ENCODE peak calls at places on chromosomes 4 and X, in nine cellular contexts. H, G, I, E, M, Y, C, Q and L are unnamed samples.

GRCh38 chr4:169283114-169283509 is 12.4 kb upstream of the SH3RF1 start:
- DNase-seq in I (no peak), C (peak; percentile 25), E (peak; percentile 92), H (no peak), M (no peak), G (no peak), Y (peak; percentile 89), Q (peak; percentile 89), L (no peak)

GRCh38 chr4:171648926-171649325 is 164.3 kb upstream of the GALNTL6 start:
- DNase-seq in Y (no peak), G (no peak), E (no peak), I (no peak), H (no peak), C (no peak), Q (no peak), M (no peak), L (no peak)

GRCh38 chrX:21004835-21005234 is 369.4 kb upstream of the CNKSR2 start:
- DNase-seq in Y (no peak), E (no peak), G (no peak), M (no peak), H (no peak), Q (peak; percentile 77), C (peak; percentile 3), I (no peak), L (no peak)

GRCh38 chr4:74117024-74117534 is 18.1 kb upstream of the CXCL2 start:
- DNase-seq in G (no peak), H (peak; percentile 68), Q (peak; percentile 98), I (peak; percentile 76), Y (peak; percentile 88), M (no peak), E (peak; percentile 98), C (peak; percentile 99), L (peak; percentile 85)

GRCh38 chr4:80138556-80139538 is 58.5 kb upstream of the PRDM8 start:
- DNase-seq in Q (peak; percentile 61), H (no peak), E (peak; percentile 82), Y (no peak), I (no peak), M (peak; percentile 12), C (no peak), G (no peak), L (no peak)

GRCh38 chr4:115418997-115419396 is 305.6 kb upstream of the NDST4 start:
- DNase-seq in I (no peak), Y (no peak), C (no peak), Q (no peak), H (no peak), E (no peak), G (no peak), M (no peak), L (no peak)

GRCh38 chr4:13299343-13299742 is 184.8 kb downstream of the RAB28 start:
- DNase-seq in C (no peak), H (no peak), E (no peak), G (no peak), M (no peak), Q (no peak), Y (no peak), I (no peak), L (no peak)

GRCh38 chr4:64166365-64166764 is 242.9 kb downstream of the TECRL start:
- DNase-seq in M (no peak), I (no peak), Y (no peak), C (no peak), Q (no peak), E (no peak), G (no peak), H (no peak), L (no peak)

GRCh38 chr4:169557061-169557636 is 55.2 kb downstream of the NEK1 start:
- DNase-seq in Q (peak; percentile 67), I (no peak), E (peak; percentile 38), C (no peak), Y (no peak), M (no peak), G (no peak), H (no peak), L (no peak)

GRCh38 chr4:129239088-129239487 is 143.1 kb downstream of the C4orf33 start:
- DNase-seq in G (no peak), I (no peak), E (no peak), Q (no peak), H (peak; percentile 18), Y (no peak), C (peak; percentile 25), M (no peak), L (no peak)

GRCh38 chrX:14779589-14779988 is 93.3 kb downstream of the FANCB start:
- DNase-seq in E (no peak), G (no peak), M (no peak), H (no peak), I (no peak), Q (peak; percentile 7), C (no peak), Y (no peak), L (no peak)

GRCh38 chrX:40722930-40723329 is 12.4 kb downstream of the MED14 start:
- DNase-seq in I (no peak), H (no peak), E (no peak), Y (no peak), M (no peak), Q (no peak), C (no peak), G (no peak), L (no peak)

GRCh38 chr4:13541720-13542576 is 2.4 kb downstream of the NKX3-2 start:
- DNase-seq in M (no peak), C (no peak), G (no peak), Q (no peak), E (no peak), H (no peak), I (no peak), Y (no peak), L (no peak)

GRCh38 chr4:1365271-1366178 is 18.5 kb downstream of the UVSSA start:
- DNase-seq in G (no peak), Q (no peak), Y (no peak), C (no peak), E (no peak), I (peak; percentile 29), M (no peak), H (no peak), L (peak; percentile 75)

GRCh38 chr4:172680701-172681100 is 487.9 kb upstream of the GALNT7 start:
- DNase-seq in G (no peak), M (no peak), C (peak; percentile 6), Q (no peak), I (no peak), H (no peak), E (peak; percentile 12), Y (no peak), L (no peak)

GRCh38 chr4:172683016-172683415 is 485.6 kb upstream of the GALNT7 start:
- DNase-seq in H (no peak), I (no peak), Y (no peak), C (peak; percentile 37), Q (no peak), M (no peak), G (no peak), E (peak; percentile 4), L (no peak)

GRCh38 chr4:172691552-172691951 is 477.1 kb upstream of the GALNT7 start:
- DNase-seq in Y (no peak), E (no peak), I (no peak), C (no peak), G (no peak), H (no peak), Q (no peak), M (no peak), L (no peak)

GRCh38 chr4:172688536-172688935 is 480.1 kb upstream of the GALNT7 start:
- DNase-seq in H (no peak), C (no peak), G (no peak), I (no peak), E (no peak), Q (peak; percentile 6), Y (no peak), M (no peak), L (no peak)

GRCh38 chr4:172686021-172686420 is 482.6 kb upstream of the GALNT7 start:
- DNase-seq in H (no peak), E (no peak), I (no peak), C (no peak), M (no peak), Y (no peak), Q (no peak), G (no peak), L (no peak)
- H3K9me3 ChIP-seq in H (no peaks in the 10 kb centered on the region), E (no peaks in the 10 kb centered on the region), I (no peaks in the 10 kb centered on the region), C (no peaks in the 10 kb centered on the region), M (no peaks in the 10 kb centered on the region), Y (no peaks in the 10 kb centered on the region), Q (no peaks in the 10 kb centered on the region), G (peaks cover 2% of the 10 kb centered on the region), L (no peaks in the 10 kb centered on the region)

DNA sequence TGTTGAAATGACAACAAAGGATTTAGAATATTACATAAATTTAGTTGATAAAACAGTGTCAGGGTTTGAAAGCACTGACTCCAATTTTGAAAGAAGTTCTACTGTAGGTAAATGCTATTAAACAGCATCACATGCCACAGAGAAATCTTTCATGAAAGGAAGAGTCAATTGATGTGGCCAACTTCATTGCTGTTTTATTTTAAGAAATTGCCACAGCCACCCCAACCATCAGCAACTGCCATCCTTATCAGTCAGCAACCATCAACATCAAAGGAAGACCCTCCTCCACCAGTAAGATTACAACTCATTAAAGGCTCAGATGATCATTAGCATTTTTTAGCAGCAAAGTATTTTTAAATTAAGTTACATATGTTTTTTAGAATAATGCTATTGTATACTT is 54.6 kb upstream of the RAB9B start:
- DNase-seq in I (no peak), M (no peak), Y (no peak), E (no peak), H (no peak), C (no peak), G (no peak), Q (no peak), L (no peak)
- H3K9me3 ChIP-seq in I (no peaks in the 10 kb centered on the region), M (no peaks in the 10 kb centered on the region), Y (no peaks in the 10 kb centered on the region), E (no peaks in the 10 kb centered on the region), H (no peaks in the 10 kb centered on the region), C (no peaks in the 10 kb centered on the region), G (no peaks in the 10 kb centered on the region), Q (no peaks in the 10 kb centered on the region), L (peaks cover 4% of the 10 kb centered on the region)

GRCh38 chrX:142134533-142134932 is 70.6 kb downstream of the MAGEC2 start:
- DNase-seq in Q (no peak), H (no peak), Y (no peak), G (no peak), E (no peak), C (no peak), I (no peak), M (no peak), L (no peak)
- H3K9me3 ChIP-seq in Q (peaks cover 15% of the 10 kb centered on the region), H (no peaks in the 10 kb centered on the region), Y (no peaks in the 10 kb centered on the region), G (no peaks in the 10 kb centered on the region), E (peaks cover 15% of the 10 kb centered on the region), C (peaks cover 18% of the 10 kb centered on the region), I (no peaks in the 10 kb centered on the region), M (no peaks in the 10 kb centered on the region), L (no peaks in the 10 kb centered on the region)

GRCh38 chr4:167713756-167714155 is 378.6 kb upstream of the ANXA10 start:
- DNase-seq in C (no peak), I (no peak), Y (no peak), H (no peak), Q (peak; percentile 47), G (no peak), M (no peak), E (no peak), L (no peak)

GRCh38 chr4:167717495-167717894 is 374.8 kb upstream of the ANXA10 start:
- DNase-seq in Q (no peak), Y (no peak), C (no peak), E (no peak), H (no peak), M (no peak), I (no peak), G (no peak), L (no peak)

DNA sequence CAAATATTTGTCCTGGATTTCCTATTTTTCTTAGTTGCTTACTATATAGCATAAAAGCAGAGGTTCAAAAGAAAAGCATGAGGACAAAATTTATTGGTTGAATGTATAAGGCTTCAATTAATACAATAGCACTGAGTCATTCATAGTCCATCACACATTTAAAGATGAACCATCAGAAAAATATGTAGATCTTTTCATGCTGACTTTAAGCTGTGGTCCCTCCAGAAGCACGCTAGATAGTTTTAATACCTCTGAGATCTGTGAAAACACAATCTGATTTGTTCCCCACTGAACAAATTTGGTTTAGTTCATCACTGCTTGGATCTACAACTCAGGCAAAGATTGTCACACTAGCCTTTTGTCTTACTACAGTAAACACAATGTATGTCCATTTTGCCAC is 377.2 kb upstream of the ANXA10 start:
- DNase-seq in Y (no peak), G (no peak), C (no peak), I (no peak), H (no peak), M (no peak), Q (peak; percentile 5), E (no peak), L (no peak)
- H3K9me3 ChIP-seq in Y (no peaks in the 10 kb centered on the region), G (no peaks in the 10 kb centered on the region), C (peaks cover 2% of the 10 kb centered on the region), I (no peaks in the 10 kb centered on the region), H (no peaks in the 10 kb centered on the region), M (no peaks in the 10 kb centered on the region), Q (no peaks in the 10 kb centered on the region), E (no peaks in the 10 kb centered on the region), L (no peaks in the 10 kb centered on the region)